ENCODE peak calls at places on chromosomes 6 and 20, in eight cellular contexts. Y is Daoy, E is NCI-H2171, N is heart right ventricle, X is NCI-H2029 treated with DMSO at 0.1 percent for 48 hours, K is posterior cingulate gyrus, I is upper lobe of right lung, W is H54. B is an unnamed sample.

GRCh38 chr6:127547909-127548649 is 28.9 kb upstream of the C6orf58 start:
- DNase-seq in X (no peak), W (no peak), N (no peak), I (no peak), E (no peak), Y (no peak), K (no peak), B (peak; percentile 40)

GRCh38 chr20:1473821-1474220 is 7.2 kb upstream of the NSFL1C start:
- DNase-seq in I (no peak), N (no peak), W (no peak), E (no peak), X (no peak), K (no peak), Y (no peak), B (no peak)

GRCh38 chr20:44970243-44970757 is 4.0 kb downstream of the STK4 start:
- DNase-seq in X (no peak), W (no peak), I (no peak), N (no peak), E (no peak), Y (no peak), K (no peak), B (no peak)

GRCh38 chr6:44041461-44042260 is 85.6 kb downstream of the MRPL14 start:
- DNase-seq in W (peak; percentile 95), I (no peak), Y (peak; percentile 98), X (no peak), N (no peak), K (peak; percentile 75), E (no peak), B (peak; percentile 81)

GRCh38 chr20:54168961-54169862 is 4.6 kb downstream of the CYP24A1 start:
- DNase-seq in X (no peak), K (no peak), N (no peak), E (no peak), W (no peak), I (no peak), Y (no peak), B (no peak)

GRCh38 chr6:122746708-122747107 is 32.8 kb upstream of the FABP7 start:
- DNase-seq in I (peak; percentile 72), N (no peak), Y (no peak), W (no peak), E (no peak), K (no peak), X (no peak), B (no peak)

GRCh38 chr20:32316667-32317066 is 39.2 kb downstream of the KIF3B start:
- DNase-seq in X (no peak), E (no peak), K (no peak), N (no peak), Y (peak; percentile 26), W (peak; percentile 12), I (no peak), B (no peak)

GRCh38 chr6:161792887-161793286 is 519.0 kb upstream of the AGPAT4 start:
- DNase-seq in K (no peak), E (no peak), Y (no peak), I (no peak), W (no peak), N (no peak), X (no peak), B (no peak)

GRCh38 chr6:65922049-65922448 is 215.0 kb upstream of the EYS start:
- DNase-seq in X (no peak), I (no peak), E (no peak), Y (no peak), K (no peak), W (no peak), N (no peak), B (no peak)

GRCh38 chr6:140979642-140980091 is 1153.1 kb upstream of the GJE1 start:
- DNase-seq in K (no peak), X (no peak), W (no peak), E (no peak), Y (peak; percentile 16), N (peak; percentile 8), I (no peak), B (no peak)

GRCh38 chr6:38034269-38034914 is 214.9 kb downstream of the ZFAND3 start:
- DNase-seq in K (no peak), X (no peak), I (no peak), W (no peak), N (no peak), E (no peak), Y (no peak), B (peak; percentile 44)

GRCh38 chr20:24771651-24772061 is 177.4 kb upstream of the CST7 start:
- DNase-seq in N (no peak), E (no peak), X (no peak), Y (no peak), W (no peak), I (no peak), K (no peak), B (no peak)

GRCh38 chr6:54891536-54891935 is 45.0 kb downstream of the FAM83B start:
- DNase-seq in W (no peak), N (no peak), E (no peak), K (no peak), I (no peak), Y (no peak), X (no peak), B (no peak)

GRCh38 chr6:109793793-109794192 is 102.7 kb downstream of the FIG4 start:
- DNase-seq in N (peak; percentile 47), E (no peak), W (peak; percentile 28), K (no peak), Y (peak; percentile 90), I (no peak), X (peak; percentile 64), B (peak; percentile 58)

GRCh38 chr6:106112446-106112845 is 26.3 kb downstream of the PRDM1 start:
- DNase-seq in I (no peak), N (no peak), W (no peak), E (no peak), Y (no peak), K (no peak), X (no peak), B (no peak)

B was measured in A673.